ENCODE peak calls at places on chromosomes 5 and 9, in nine cellular contexts. O is mucosa of gallbladder; A is cardiac fibroblast; B is activated naive CD4-positive, alpha-beta T cell treated with Interleukin-2 at 50 U/mL for 16 hours; T is AG04449; J is T-helper 9 cell; X is RWPE2; E is NCI-H524; W is vagina. L is an unnamed sample.
A peak's percentile ranks its signal among the peaks of the same experiment; 100 is the strongest.

GRCh38 chr5:6623941-6624340 is 8.9 kb downstream of the NSUN2 start:
- DNase-seq in O (no peak), A (no peak), B (no peak), T (no peak), J (no peak), X (no peak), E (no peak), W (no peak), L (no peak)

GRCh38 chr9:3863114-3863528 is 337.3 kb upstream of the RFX3 start:
- DNase-seq in O (no peak), A (peak; percentile 96), B (no peak), T (peak; percentile 60), J (no peak), X (no peak), E (no peak), W (no peak), L (peak; percentile 48)

GRCh38 chr5:58133631-58134296 is 326.1 kb downstream of the PLK2 start:
- DNase-seq in O (no peak), A (peak; percentile 71), B (no peak), T (no peak), J (no peak), X (no peak), E (peak; percentile 4), W (no peak), L (no peak)

GRCh38 chr9:116323012-116323411 is 169.4 kb downstream of the PAPPA start:
- DNase-seq in O (no peak), A (no peak), B (no peak), T (no peak), J (no peak), X (no peak), E (no peak), W (no peak), L (no peak)

GRCh38 chr9:121656941-121657340 is 5.5 kb downstream of the DAB2IP start:
- DNase-seq in O (no peak), A (no peak), B (no peak), T (no peak), J (no peak), X (no peak), E (no peak), W (no peak), L (no peak)

GRCh38 chr9:69975681-69976080 is 68.0 kb upstream of the MAMDC2 start:
- DNase-seq in O (no peak), A (no peak), B (no peak), T (no peak), J (no peak), X (no peak), E (no peak), W (no peak), L (no peak)

GRCh38 chr5:68593211-68593701 is 377.7 kb downstream of the PIK3R1 start:
- DNase-seq in O (peak; percentile 42), A (no peak), B (no peak), T (no peak), J (no peak), X (no peak), E (peak; percentile 66), W (no peak), L (no peak)

GRCh38 chr5:147044868-147045267 is 166.3 kb upstream of the PPP2R2B start:
- DNase-seq in O (no peak), A (no peak), B (no peak), T (no peak), J (no peak), X (no peak), E (no peak), W (no peak), L (no peak)

GRCh38 chr9:15475923-15476536 is 34.7 kb downstream of the PSIP1 start:
- DNase-seq in O (no peak), A (no peak), B (no peak), T (no peak), J (no peak), X (no peak), E (no peak), W (no peak), L (no peak)

GRCh38 chr5:77893225-77893860 is 117.2 kb upstream of the TBCA start:
- DNase-seq in O (no peak), A (peak; percentile 97), B (no peak), T (peak; percentile 84), J (no peak), X (peak; percentile 89), E (no peak), W (no peak), L (peak; percentile 22)

GRCh38 chr9:14891332-14891731 is 18.9 kb downstream of the FREM1 start:
- DNase-seq in O (no peak), A (no peak), B (no peak), T (no peak), J (no peak), X (no peak), E (no peak), W (no peak), L (no peak)

GRCh38 chr5:116970318-116970717 is 395.7 kb upstream of the SEMA6A start:
- DNase-seq in O (no peak), A (no peak), B (no peak), T (no peak), J (no peak), X (no peak), E (peak; percentile 77), W (no peak), L (no peak)

GRCh38 chr5:78718827-78719226 is 70.3 kb upstream of the LHFPL2 start:
- DNase-seq in O (no peak), A (no peak), B (no peak), T (no peak), J (no peak), X (no peak), E (no peak), W (no peak), L (no peak)

GRCh38 chr9:87386490-87386889 is 111.2 kb upstream of the DAPK1 start:
- DNase-seq in O (no peak), A (no peak), B (no peak), T (no peak), J (no peak), X (no peak), E (no peak), W (no peak), L (no peak)

GRCh38 chr9:6911901-6912650 is 154.3 kb downstream of the KDM4C start:
- DNase-seq in O (no peak), A (no peak), B (no peak), T (no peak), J (no peak), X (no peak), E (no peak), W (no peak), L (no peak)

GRCh38 chr9:134995792-134996120 is 78.0 kb upstream of the FCN1 start:
- DNase-seq in O (no peak), A (no peak), B (no peak), T (no peak), J (no peak), X (no peak), E (no peak), W (no peak), L (no peak)

GRCh38 chr9:132008871-132009812 is 70.5 kb downstream of the MED27 start:
- DNase-seq in O (no peak), A (no peak), B (no peak), T (no peak), J (no peak), X (no peak), E (peak; percentile 38), W (no peak), L (no peak)

GRCh38 chr5:57438162-57438561 is 44.4 kb downstream of the ACTBL2 start:
- DNase-seq in O (no peak), A (peak; percentile 47), B (no peak), T (no peak), J (no peak), X (no peak), E (no peak), W (no peak), L (no peak)

GRCh38 chr9:16679327-16679821 is 191.1 kb downstream of the BNC2 start:
- DNase-seq in O (no peak), A (no peak), B (no peak), T (no peak), J (no peak), X (no peak), E (no peak), W (no peak), L (no peak)

GRCh38 chr5:124927735-124928134 is 181.3 kb upstream of the ZNF608 start:
- DNase-seq in O (no peak), A (peak; percentile 95), B (no peak), T (no peak), J (no peak), X (no peak), E (no peak), W (no peak), L (no peak)

GRCh38 chr5:151296478-151296830 is 7.1 kb downstream of the SLC36A3 start:
- DNase-seq in O (no peak), A (no peak), B (no peak), T (no peak), J (no peak), X (no peak), E (no peak), W (no peak), L (no peak)

GRCh38 chr9:20683351-20684034 is 566 bp upstream of the FOCAD start:
- DNase-seq in O (peak; percentile 42), A (peak; percentile 89), B (peak; percentile 53), T (no peak), J (peak; percentile 25), X (no peak), E (peak; percentile 50), W (peak; percentile 93), L (peak; percentile 12)

GRCh38 chr9:72564517-72565281 is 43.3 kb downstream of the TMC1 start:
- DNase-seq in O (no peak), A (no peak), B (no peak), T (no peak), J (no peak), X (no peak), E (no peak), W (no peak), L (no peak)

GRCh38 chr9:105243015-105243686 is 1.3 kb upstream of the SLC44A1 start:
- DNase-seq in O (no peak), A (peak; percentile 83), B (no peak), T (peak; percentile 77), J (no peak), X (no peak), E (no peak), W (no peak), L (no peak)

GRCh38 chr5:141503699-141504098 is 14.8 kb downstream of the PCDHGC5 start:
- DNase-seq in O (no peak), A (no peak), B (no peak), T (no peak), J (no peak), X (no peak), E (no peak), W (no peak), L (no peak)

GRCh38 chr5:173547579-173547978 is 68.9 kb downstream of the BOD1 start:
- DNase-seq in O (no peak), A (peak; percentile 41), B (no peak), T (no peak), J (no peak), X (no peak), E (no peak), W (no peak), L (no peak)

L was measured in occipital lobe.